ENCODE peak calls at places on chromosomes 7 and 10, in eight cellular contexts. One of them, this sample, is unnamed.

GRCh38 chr7:117810642-117811512 is 62.4 kb downstream of the CTTNBP2 start:
- DNase-seq in anterior cingulate cortex: no peak
- DNase-seq in spleen: no peak
- DNase-seq in left colon: no peak
- DNase-seq in DMS153: no peak
- DNase-seq in NCI-H774: no peak
- DNase-seq in DMS79 treated with DMSO at 0.1 percent for 48 hours: peak
- DNase-seq in stimulated activated CD8-positive, alpha-beta memory T cell treated with anti-CD3 and anti-CD28 coated beads, Interleukin-15, amount 100 ng/mL, for 24 hours: no peak
- DNase-seq in this sample: no peak

GRCh38 chr10:121873236-121873635 is 54.6 kb downstream of the ATE1 start:
- DNase-seq in anterior cingulate cortex: no peak
- DNase-seq in spleen: no peak
- DNase-seq in left colon: no peak
- DNase-seq in DMS153: no peak
- DNase-seq in NCI-H774: no peak
- DNase-seq in DMS79 treated with DMSO at 0.1 percent for 48 hours: no peak
- DNase-seq in stimulated activated CD8-positive, alpha-beta memory T cell treated with anti-CD3 and anti-CD28 coated beads, Interleukin-15, amount 100 ng/mL, for 24 hours: no peak
- DNase-seq in this sample: no peak

GRCh38 chr7:159177270-159178036 is 32.8 kb upstream of the VIPR2 start:
- DNase-seq in anterior cingulate cortex: no peak
- DNase-seq in spleen: no peak
- DNase-seq in left colon: no peak
- DNase-seq in DMS153: no peak
- DNase-seq in NCI-H774: no peak
- DNase-seq in DMS79 treated with DMSO at 0.1 percent for 48 hours: no peak
- DNase-seq in stimulated activated CD8-positive, alpha-beta memory T cell treated with anti-CD3 and anti-CD28 coated beads, Interleukin-15, amount 100 ng/mL, for 24 hours: no peak
- DNase-seq in this sample: no peak

GRCh38 chr10:119575506-119575905 is 21.3 kb downstream of the TIAL1 start:
- DNase-seq in anterior cingulate cortex: no peak
- DNase-seq in spleen: no peak
- DNase-seq in left colon: no peak
- DNase-seq in DMS153: no peak
- DNase-seq in NCI-H774: no peak
- DNase-seq in DMS79 treated with DMSO at 0.1 percent for 48 hours: no peak
- DNase-seq in stimulated activated CD8-positive, alpha-beta memory T cell treated with anti-CD3 and anti-CD28 coated beads, Interleukin-15, amount 100 ng/mL, for 24 hours: no peak
- DNase-seq in this sample: no peak

GRCh38 chr7:158740013-158740656 is 35.5 kb upstream of the NCAPG2 start:
- DNase-seq in anterior cingulate cortex: no peak
- DNase-seq in spleen: no peak
- DNase-seq in left colon: no peak
- DNase-seq in DMS153: no peak
- DNase-seq in NCI-H774: no peak
- DNase-seq in DMS79 treated with DMSO at 0.1 percent for 48 hours: no peak
- DNase-seq in stimulated activated CD8-positive, alpha-beta memory T cell treated with anti-CD3 and anti-CD28 coated beads, Interleukin-15, amount 100 ng/mL, for 24 hours: no peak
- DNase-seq in this sample: no peak

GRCh38 chr10:130877131-130877530 is 434.4 kb downstream of the TCERG1L start:
- DNase-seq in anterior cingulate cortex: no peak
- DNase-seq in spleen: no peak
- DNase-seq in left colon: no peak
- DNase-seq in DMS153: no peak
- DNase-seq in NCI-H774: no peak
- DNase-seq in DMS79 treated with DMSO at 0.1 percent for 48 hours: peak
- DNase-seq in stimulated activated CD8-positive, alpha-beta memory T cell treated with anti-CD3 and anti-CD28 coated beads, Interleukin-15, amount 100 ng/mL, for 24 hours: no peak
- DNase-seq in this sample: no peak

GRCh38 chr7:106870983-106871410 is 5.9 kb downstream of the PIK3CG start:
- DNase-seq in anterior cingulate cortex: no peak
- DNase-seq in spleen: no peak
- DNase-seq in left colon: no peak
- DNase-seq in DMS153: no peak
- DNase-seq in NCI-H774: no peak
- DNase-seq in DMS79 treated with DMSO at 0.1 percent for 48 hours: no peak
- DNase-seq in stimulated activated CD8-positive, alpha-beta memory T cell treated with anti-CD3 and anti-CD28 coated beads, Interleukin-15, amount 100 ng/mL, for 24 hours: no peak
- DNase-seq in this sample: no peak

GRCh38 chr10:118870467-118871243 is 115.9 kb upstream of the CACUL1 start:
- DNase-seq in anterior cingulate cortex: peak
- DNase-seq in spleen: no peak
- DNase-seq in left colon: no peak
- DNase-seq in DMS153: no peak
- DNase-seq in NCI-H774: no peak
- DNase-seq in DMS79 treated with DMSO at 0.1 percent for 48 hours: no peak
- DNase-seq in stimulated activated CD8-positive, alpha-beta memory T cell treated with anti-CD3 and anti-CD28 coated beads, Interleukin-15, amount 100 ng/mL, for 24 hours: no peak
- DNase-seq in this sample: peak

GRCh38 chr7:71015260-71015900 is 116.6 kb upstream of the GALNT17 start:
- DNase-seq in anterior cingulate cortex: no peak
- DNase-seq in spleen: no peak
- DNase-seq in left colon: peak
- DNase-seq in DMS153: no peak
- DNase-seq in NCI-H774: no peak
- DNase-seq in DMS79 treated with DMSO at 0.1 percent for 48 hours: no peak
- DNase-seq in stimulated activated CD8-positive, alpha-beta memory T cell treated with anti-CD3 and anti-CD28 coated beads, Interleukin-15, amount 100 ng/mL, for 24 hours: no peak
- DNase-seq in this sample: no peak

GRCh38 chr10:13990918-13991317 is 339.8 kb downstream of the FRMD4A start:
- DNase-seq in anterior cingulate cortex: no peak
- DNase-seq in spleen: no peak
- DNase-seq in left colon: no peak
- DNase-seq in DMS153: no peak
- DNase-seq in NCI-H774: no peak
- DNase-seq in DMS79 treated with DMSO at 0.1 percent for 48 hours: peak
- DNase-seq in stimulated activated CD8-positive, alpha-beta memory T cell treated with anti-CD3 and anti-CD28 coated beads, Interleukin-15, amount 100 ng/mL, for 24 hours: no peak
- DNase-seq in this sample: no peak

GRCh38 chr7:44980393-44981034 is 1.7 kb upstream of the MYO1G start:
- DNase-seq in anterior cingulate cortex: no peak
- DNase-seq in spleen: peak
- DNase-seq in left colon: no peak
- DNase-seq in DMS153: no peak
- DNase-seq in NCI-H774: no peak
- DNase-seq in DMS79 treated with DMSO at 0.1 percent for 48 hours: no peak
- DNase-seq in stimulated activated CD8-positive, alpha-beta memory T cell treated with anti-CD3 and anti-CD28 coated beads, Interleukin-15, amount 100 ng/mL, for 24 hours: no peak
- DNase-seq in this sample: no peak

GRCh38 chr10:53403688-53404087 is 631.1 kb upstream of the MBL2 start:
- DNase-seq in anterior cingulate cortex: peak
- DNase-seq in spleen: peak
- DNase-seq in left colon: peak
- DNase-seq in DMS153: no peak
- DNase-seq in NCI-H774: peak
- DNase-seq in DMS79 treated with DMSO at 0.1 percent for 48 hours: no peak
- DNase-seq in stimulated activated CD8-positive, alpha-beta memory T cell treated with anti-CD3 and anti-CD28 coated beads, Interleukin-15, amount 100 ng/mL, for 24 hours: no peak
- DNase-seq in this sample: no peak

GRCh38 chr10:31395695-31396094 is 76.7 kb downstream of the ZEB1 start:
- DNase-seq in anterior cingulate cortex: no peak
- DNase-seq in spleen: no peak
- DNase-seq in left colon: no peak
- DNase-seq in DMS153: no peak
- DNase-seq in NCI-H774: no peak
- DNase-seq in DMS79 treated with DMSO at 0.1 percent for 48 hours: no peak
- DNase-seq in stimulated activated CD8-positive, alpha-beta memory T cell treated with anti-CD3 and anti-CD28 coated beads, Interleukin-15, amount 100 ng/mL, for 24 hours: no peak
- DNase-seq in this sample: no peak

GRCh38 chr7:44637788-44638594 is 31.6 kb downstream of the OGDH start:
- DNase-seq in anterior cingulate cortex: no peak
- DNase-seq in spleen: no peak
- DNase-seq in left colon: peak
- DNase-seq in DMS153: no peak
- DNase-seq in NCI-H774: no peak
- DNase-seq in DMS79 treated with DMSO at 0.1 percent for 48 hours: no peak
- DNase-seq in stimulated activated CD8-positive, alpha-beta memory T cell treated with anti-CD3 and anti-CD28 coated beads, Interleukin-15, amount 100 ng/mL, for 24 hours: no peak
- DNase-seq in this sample: peak

GRCh38 chr7:4725014-4725951 is 43.2 kb downstream of the FOXK1 start:
- DNase-seq in anterior cingulate cortex: peak
- DNase-seq in spleen: peak
- DNase-seq in left colon: peak
- DNase-seq in DMS153: peak
- DNase-seq in NCI-H774: peak
- DNase-seq in DMS79 treated with DMSO at 0.1 percent for 48 hours: peak
- DNase-seq in stimulated activated CD8-positive, alpha-beta memory T cell treated with anti-CD3 and anti-CD28 coated beads, Interleukin-15, amount 100 ng/mL, for 24 hours: peak
- DNase-seq in this sample: peak

GRCh38 chr7:94873239-94873638 is 34.2 kb upstream of the PPP1R9A start:
- DNase-seq in anterior cingulate cortex: no peak
- DNase-seq in spleen: no peak
- DNase-seq in left colon: no peak
- DNase-seq in DMS153: no peak
- DNase-seq in NCI-H774: no peak
- DNase-seq in DMS79 treated with DMSO at 0.1 percent for 48 hours: no peak
- DNase-seq in stimulated activated CD8-positive, alpha-beta memory T cell treated with anti-CD3 and anti-CD28 coated beads, Interleukin-15, amount 100 ng/mL, for 24 hours: no peak
- DNase-seq in this sample: no peak

GRCh38 chr10:60426425-60426824 is 36.8 kb upstream of the ANK3 start:
- DNase-seq in anterior cingulate cortex: no peak
- DNase-seq in spleen: no peak
- DNase-seq in left colon: no peak
- DNase-seq in DMS153: no peak
- DNase-seq in NCI-H774: no peak
- DNase-seq in DMS79 treated with DMSO at 0.1 percent for 48 hours: no peak
- DNase-seq in stimulated activated CD8-positive, alpha-beta memory T cell treated with anti-CD3 and anti-CD28 coated beads, Interleukin-15, amount 100 ng/mL, for 24 hours: no peak
- DNase-seq in this sample: no peak

GRCh38 chr7:39271386-39271785 is 293.7 kb downstream of the POU6F2 start:
- DNase-seq in anterior cingulate cortex: peak
- DNase-seq in spleen: no peak
- DNase-seq in left colon: peak
- DNase-seq in DMS153: peak
- DNase-seq in NCI-H774: peak
- DNase-seq in DMS79 treated with DMSO at 0.1 percent for 48 hours: peak
- DNase-seq in stimulated activated CD8-positive, alpha-beta memory T cell treated with anti-CD3 and anti-CD28 coated beads, Interleukin-15, amount 100 ng/mL, for 24 hours: no peak
- DNase-seq in this sample: no peak

This sample was measured in GOT3.